ENCODE peak calls at places on chromosomes 16 and 17, in ten cellular contexts. S, Q, A, P, D, H, X, T, C and G are unnamed samples.

GRCh38 chr17:32281011-32281451 is 15.4 kb downstream of the RHBDL3 start:
- DNase-seq in A (peak; percentile 67), C (no peak), X (peak; percentile 75), H (no peak), S (no peak), P (peak; percentile 60), D (no peak), Q (no peak), T (no peak), G (no peak)

GRCh38 chr17:56130030-56130429 is 23.2 kb upstream of the ANKFN1 start:
- DNase-seq in A (no peak), S (no peak), Q (no peak), X (no peak), C (no peak), H (no peak), T (no peak), P (no peak), D (no peak), G (no peak)

GRCh38 chr17:76132574-76133338 is 8.3 kb downstream of the FOXJ1 start:
- DNase-seq in P (peak; percentile 79), S (no peak), Q (peak; percentile 64), C (peak; percentile 23), A (no peak), X (no peak), D (no peak), T (no peak), H (no peak), G (no peak)

GRCh38 chr17:63942309-63942985 is 10.3 kb upstream of the CD79B start:
- DNase-seq in C (no peak), P (no peak), T (no peak), Q (no peak), X (no peak), S (no peak), A (no peak), H (no peak), D (no peak), G (no peak)

GRCh38 chr16:80150978-80151705 is 389.7 kb upstream of the DYNLRB2 start:
- DNase-seq in Q (no peak), P (no peak), X (no peak), T (no peak), S (no peak), A (no peak), C (peak; percentile 50), D (no peak), H (no peak), G (no peak)

GRCh38 chr17:62572488-62573469 is 54.7 kb upstream of the MRC2 start:
- DNase-seq in D (no peak), X (no peak), C (no peak), S (no peak), P (no peak), H (no peak), A (no peak), T (no peak), Q (no peak), G (no peak)

GRCh38 chr17:46194393-46195216 is 1.4 kb upstream of the KANSL1 start:
- DNase-seq in A (no peak), C (no peak), T (no peak), D (no peak), X (no peak), Q (no peak), P (no peak), H (peak; percentile 73), S (no peak), G (no peak)

GRCh38 chr16:2775765-2776499 is 1.1 kb downstream of the ELOB start:
- DNase-seq in X (no peak), P (no peak), T (no peak), H (no peak), C (no peak), A (no peak), D (no peak), Q (no peak), S (no peak), G (no peak)

GRCh38 chr17:36461330-36462110 is 25.0 kb upstream of the ZNHIT3 start:
- DNase-seq in Q (no peak), S (no peak), X (no peak), C (no peak), T (no peak), P (no peak), D (no peak), H (no peak), A (no peak), G (no peak)

GRCh38 chr16:68717684-68718083 is 19.4 kb upstream of the CDH1 start:
- DNase-seq in A (no peak), T (no peak), P (no peak), C (no peak), Q (no peak), S (no peak), H (no peak), X (no peak), D (no peak), G (no peak)

GRCh38 chr17:80374039-80374731 is 40.8 kb upstream of the ENDOV start:
- DNase-seq in Q (no peak), H (no peak), X (no peak), T (no peak), S (no peak), C (no peak), A (no peak), P (no peak), D (no peak), G (no peak)
- H3K27ac ChIP-seq in Q (no peak overlapping the region), H (no peak overlapping the region), X (no peak overlapping the region), T (no peak overlapping the region), S (no peak overlapping the region), C (no peak overlapping the region), A (no peak overlapping the region), P (no peak overlapping the region), D (no peak overlapping the region), G (no peak overlapping the region)

GRCh38 chr17:77379065-77379428 is 238.3 kb downstream of the SEC14L1 start:
- DNase-seq in S (no peak), P (no peak), H (no peak), C (no peak), A (no peak), D (no peak), T (no peak), Q (no peak), X (no peak), G (no peak)
- H3K27ac ChIP-seq in S (no peak overlapping the region), P (no peak overlapping the region), H (no peak overlapping the region), C (no peak overlapping the region), A (peak overlapping the region; percentile 47), D (peak overlapping the region; percentile 97), T (no peak overlapping the region), Q (peak overlapping the region; percentile 85), X (no peak overlapping the region), G (no peak overlapping the region)

GRCh38 chr16:15509593-15510520 is 75.5 kb downstream of the BMERB1 start:
- DNase-seq in H (no peak), T (no peak), A (no peak), S (no peak), Q (no peak), D (no peak), P (no peak), X (no peak), C (no peak), G (no peak)

GRCh38 chr16:15506441-15506840 is 72.1 kb downstream of the BMERB1 start:
- DNase-seq in Q (no peak), X (no peak), H (no peak), C (no peak), S (no peak), D (no peak), T (no peak), A (no peak), P (no peak), G (no peak)

GRCh38 chr16:15507959-15508336 is 73.6 kb downstream of the BMERB1 start:
- DNase-seq in X (no peak), H (no peak), C (no peak), A (no peak), S (no peak), P (no peak), D (no peak), Q (no peak), T (no peak), G (no peak)

GRCh38 chr16:15509051-15509592 is 74.7 kb downstream of the BMERB1 start:
- DNase-seq in H (no peak), P (no peak), X (no peak), S (no peak), T (no peak), A (no peak), Q (no peak), D (no peak), C (no peak), G (no peak)

DNA sequence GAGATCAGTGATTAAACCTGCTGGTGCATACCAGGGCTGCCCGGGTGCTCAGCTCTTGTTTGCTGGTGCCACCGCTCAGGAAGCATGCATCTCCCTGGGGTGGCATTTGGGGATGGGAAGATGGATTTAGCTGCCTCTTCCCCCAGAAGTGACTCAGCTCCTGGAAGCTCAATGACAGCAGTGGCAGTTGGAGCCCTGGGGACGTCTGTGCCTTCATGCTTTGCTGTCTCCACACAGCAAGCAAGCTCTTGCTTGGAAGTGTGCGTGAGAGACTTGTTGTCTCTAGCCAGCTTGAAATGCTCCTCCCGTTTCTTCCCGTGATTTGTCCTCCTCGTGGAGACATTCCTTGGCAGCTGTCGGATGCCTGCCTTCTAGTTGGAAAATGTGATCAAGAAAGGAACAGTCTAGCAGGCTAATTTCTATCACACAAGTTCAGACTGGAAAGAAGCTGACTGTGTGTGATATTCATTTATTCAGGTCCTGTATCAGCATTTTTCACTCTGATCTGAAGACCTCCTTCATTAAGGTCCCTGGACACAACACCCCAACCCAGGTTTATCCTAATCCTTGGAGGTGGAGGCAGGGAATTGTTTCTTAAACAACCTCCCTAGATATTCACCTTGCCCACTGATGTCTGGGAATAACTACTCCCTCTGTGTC is 73.0 kb downstream of the BMERB1 start:
- DNase-seq in P (no peak), Q (no peak), S (no peak), T (no peak), D (peak; percentile 64), X (no peak), A (no peak), H (no peak), C (peak; percentile 36), G (no peak)
- H3K27ac ChIP-seq in P (no peak overlapping the region), Q (peak overlapping the region; percentile 48), S (no peak overlapping the region), T (no peak overlapping the region), D (peak overlapping the region; percentile 55), X (no peak overlapping the region), A (peak overlapping the region; percentile 16), H (no peak overlapping the region), C (no peak overlapping the region), G (no peak overlapping the region)

GRCh38 chr17:49513616-49514373 is 18.7 kb downstream of the NGFR start:
- DNase-seq in P (no peak), D (no peak), A (peak; percentile 76), H (no peak), C (no peak), Q (no peak), S (no peak), T (no peak), X (peak; percentile 74), G (no peak)
- H3K27ac ChIP-seq in P (no peak overlapping the region), D (peak overlapping the region; percentile 84), A (peak overlapping the region; percentile 77), H (no peak overlapping the region), C (no peak overlapping the region), Q (peak overlapping the region; percentile 81), S (no peak overlapping the region), T (no peak overlapping the region), X (peak overlapping the region; percentile 56), G (no peak overlapping the region)

DNA sequence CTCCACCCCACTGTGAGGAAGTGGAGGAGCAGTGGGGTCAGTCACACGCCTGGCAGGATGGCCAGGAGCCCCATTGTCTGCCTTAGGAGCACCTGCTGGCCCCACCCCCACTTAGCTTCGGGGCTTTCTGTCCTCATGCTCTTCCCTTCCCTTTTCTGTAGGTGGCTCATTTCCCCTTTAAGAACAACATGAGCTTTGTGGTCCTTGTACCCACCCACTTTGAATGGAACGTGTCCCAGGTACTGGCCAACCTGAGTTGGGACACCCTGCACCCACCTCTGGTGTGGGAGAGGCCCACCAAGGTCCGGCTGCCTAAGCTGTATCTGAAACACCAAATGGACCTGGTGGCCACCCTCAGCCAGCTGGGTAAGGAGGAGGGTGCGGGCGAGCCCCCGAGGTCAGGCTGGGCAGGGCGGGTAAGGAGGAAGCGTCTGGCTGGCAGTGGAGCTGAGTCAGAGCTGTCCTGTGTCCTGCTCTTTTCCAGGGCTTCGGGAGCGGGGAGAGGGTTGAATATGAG is 9.4 kb upstream of the SERPINF1 start:
- DNase-seq in T (no peak), A (no peak), P (peak; percentile 65), H (peak; percentile 17), C (no peak), X (no peak), D (peak; percentile 52), Q (peak; percentile 66), S (no peak), G (no peak)
- H3K27ac ChIP-seq in T (no peak overlapping the region), A (peak overlapping the region; percentile 39), P (peak overlapping the region; percentile 79), H (no peak overlapping the region), C (no peak overlapping the region), X (peak overlapping the region; percentile 5), D (no peak overlapping the region), Q (peak overlapping the region; percentile 50), S (no peak overlapping the region), G (peak overlapping the region; percentile 53)